ENCODE peak calls at places on chromosomes 16 and 17, in nine cellular contexts. H is small intestine; I is WERI-Rb-1; N is stimulated activated naive CD4-positive, alpha-beta T cell; L is GM19239; D is RWPE1; F is Caki2; G is right atrium auricular region; S is head of caudate nucleus. P is an unnamed sample.

GRCh38 chr16:12500771-12501170 is 302.9 kb downstream of the CPPED1 start:
- DNase-seq in G (no peak), S (no peak), I (no peak), D (no peak), H (peak), F (peak), L (no peak), N (no peak), P (peak)

GRCh38 chr16:56667581-56668571 is at the start of gene MT1G:
- DNase-seq in H (peak), N (no peak), D (no peak), F (no peak), G (no peak), L (no peak), I (no peak), S (no peak), P (peak)

GRCh38 chr17:80474933-80475915 is 1.2 kb downstream of the NPTX1 start:
- DNase-seq in N (no peak), D (no peak), G (no peak), I (peak), F (no peak), S (no peak), H (no peak), L (no peak), P (no peak)

GRCh38 chr17:80786470-80786869 is 205.2 kb upstream of the CHMP6 start:
- DNase-seq in H (no peak), I (no peak), F (no peak), D (no peak), G (no peak), L (no peak), S (no peak), N (no peak), P (no peak)

GRCh38 chr16:88681084-88681680 is 5.1 kb downstream of the SNAI3 start:
- DNase-seq in H (peak), G (no peak), I (no peak), L (peak), F (no peak), D (no peak), N (peak), S (no peak), P (no peak)

GRCh38 chr16:74909665-74910064 is 75.3 kb downstream of the WDR59 start:
- DNase-seq in F (no peak), N (no peak), D (no peak), G (no peak), L (no peak), S (no peak), I (no peak), H (no peak), P (no peak)

GRCh38 chr17:798246-798645 is 16.1 kb downstream of the MRM3 start:
- DNase-seq in N (no peak), L (no peak), I (peak), D (no peak), G (no peak), S (no peak), H (no peak), F (no peak), P (no peak)

GRCh38 chr17:10380631-10381408 is 8.0 kb upstream of the MYH13 start:
- DNase-seq in I (no peak), H (no peak), G (no peak), F (no peak), N (no peak), L (no peak), D (no peak), S (no peak), P (no peak)

GRCh38 chr17:51585514-51586104 is 325.3 kb downstream of the UTP18 start:
- DNase-seq in L (no peak), S (no peak), F (peak), G (no peak), I (peak), H (peak), N (no peak), D (peak), P (no peak)

GRCh38 chr16:19386555-19386954 is 31.1 kb upstream of the TMC5 start:
- DNase-seq in F (no peak), H (peak), S (no peak), G (no peak), N (no peak), D (no peak), I (no peak), L (no peak), P (no peak)

GRCh38 chr17:67258836-67259468 is 14.0 kb upstream of the HELZ start:
- DNase-seq in H (peak), G (peak), I (no peak), D (no peak), L (no peak), S (no peak), N (no peak), F (no peak), P (no peak)

GRCh38 chr17:81551458-81552243 is 502 bp downstream of the FAAP100 start:
- DNase-seq in H (peak), D (peak), N (no peak), I (peak), G (no peak), S (no peak), L (no peak), F (no peak), P (peak)

GRCh38 chr17:63345598-63345997 is 100.5 kb downstream of the CYB561 start:
- DNase-seq in L (no peak), G (no peak), F (no peak), N (no peak), I (no peak), S (no peak), H (no peak), D (no peak), P (no peak)

GRCh38 chr17:42361781-42362186 is 26.5 kb downstream of the STAT3 start:
- DNase-seq in L (no peak), N (no peak), H (peak), D (no peak), F (peak), S (no peak), G (no peak), I (no peak), P (no peak)

GRCh38 chr17:50220811-50221210 is 19.4 kb upstream of the COL1A1 start:
- DNase-seq in N (no peak), F (no peak), L (no peak), D (no peak), S (no peak), G (no peak), I (no peak), H (no peak), P (no peak)

GRCh38 chr16:88599092-88599733 is 29.0 kb downstream of the ZC3H18 start:
- DNase-seq in L (no peak), N (no peak), H (peak), I (no peak), D (no peak), S (peak), F (no peak), G (peak), P (peak)

GRCh38 chr16:52489894-52490293 is 57.0 kb downstream of the TOX3 start:
- DNase-seq in I (no peak), H (no peak), L (no peak), F (no peak), S (no peak), N (no peak), D (no peak), G (no peak), P (no peak)

GRCh38 chr17:62653831-62654829 is 26.7 kb downstream of the MRC2 start:
- DNase-seq in D (no peak), H (no peak), N (no peak), L (no peak), G (peak), I (peak), F (peak), S (no peak), P (peak)

GRCh38 chr17:82893779-82894178 is 54.0 kb upstream of the ZNF750 start:
- DNase-seq in S (no peak), I (no peak), H (no peak), D (no peak), F (no peak), G (no peak), L (no peak), N (peak), P (no peak)

GRCh38 chr17:75826561-75827290 is 17.5 kb downstream of the UNC13D start:
- DNase-seq in S (no peak), F (no peak), D (no peak), G (no peak), I (no peak), H (no peak), N (no peak), L (no peak), P (no peak)

GRCh38 chr16:68978303-68978954 is 127.0 kb upstream of the HAS3 start:
- DNase-seq in F (no peak), H (no peak), I (no peak), D (no peak), N (no peak), L (no peak), S (no peak), G (no peak), P (no peak)

GRCh38 chr16:85046957-85047866 is 19.6 kb downstream of the KIAA0513 start:
- DNase-seq in I (no peak), D (no peak), S (no peak), L (no peak), G (no peak), F (no peak), H (peak), N (peak), P (no peak)

GRCh38 chr17:27009087-27009486 is 284.8 kb upstream of the WSB1 start:
- DNase-seq in S (no peak), G (no peak), L (no peak), D (no peak), N (no peak), F (no peak), I (no peak), H (no peak), P (no peak)

GRCh38 chr17:29682987-29683386 is 60.3 kb upstream of the CORO6 start:
- DNase-seq in D (no peak), I (peak), S (no peak), H (peak), L (no peak), N (no peak), F (no peak), G (no peak), P (no peak)

GRCh38 chr17:1058423-1059130 is 61.6 kb downstream of the TIMM22 start:
- DNase-seq in D (peak), N (no peak), I (peak), F (peak), H (peak), S (no peak), G (no peak), L (no peak), P (no peak)

GRCh38 chr17:64133546-64134215 is 3.7 kb upstream of the ERN1 start:
- DNase-seq in N (peak), H (peak), G (peak), D (peak), I (peak), L (no peak), S (no peak), F (peak), P (no peak)

GRCh38 chr17:40542562-40543411 is 22.5 kb downstream of the CCR7 start:
- DNase-seq in D (peak), S (no peak), F (no peak), H (no peak), N (no peak), I (no peak), G (peak), L (no peak), P (peak)

GRCh38 chr17:42835732-42836131 is 2.5 kb downstream of the PSME3 start:
- DNase-seq in L (no peak), D (no peak), G (no peak), N (no peak), S (no peak), H (no peak), F (no peak), I (no peak), P (no peak)

GRCh38 chr17:9022553-9023388 is 1.5 kb downstream of the NTN1 start:
- DNase-seq in I (no peak), L (peak), F (no peak), H (no peak), S (no peak), N (peak), D (no peak), G (no peak), P (no peak)

P was measured in Right ventricle myocardium inferior.